ENCODE peak calls at places on chromosomes 7 and 10, in six cellular contexts. One of them, this sample, is unnamed.

GRCh38 chr7:154674191-154674590 is 328.7 kb downstream of the PAXIP1 start:
- DNase-seq in right lobe of liver: no peak
- DNase-seq in ovary: no peak
- DNase-seq in suprapubic skin: no peak
- DNase-seq in Peyer's patch: no peak
- DNase-seq in stomach: no peak
- DNase-seq in this sample: no peak

GRCh38 chr7:13953368-13953767 is 36.1 kb downstream of the ETV1 start:
- DNase-seq in right lobe of liver: no peak
- DNase-seq in ovary: no peak
- DNase-seq in Peyer's patch: no peak
- DNase-seq in suprapubic skin: no peak
- DNase-seq in stomach: no peak
- DNase-seq in this sample: no peak

GRCh38 chr7:90430614-90431445 is 27.6 kb downstream of the CLDN12 start:
- DNase-seq in stomach: no peak
- DNase-seq in Peyer's patch: no peak
- DNase-seq in right lobe of liver: no peak
- DNase-seq in ovary: no peak
- DNase-seq in suprapubic skin: no peak
- DNase-seq in this sample: no peak

GRCh38 chr7:17319164-17320101 is 21.0 kb downstream of the AHR start:
- DNase-seq in Peyer's patch: no peak
- DNase-seq in right lobe of liver: no peak
- DNase-seq in stomach: no peak
- DNase-seq in ovary: no peak
- DNase-seq in suprapubic skin: no peak
- DNase-seq in this sample: no peak

GRCh38 chr7:98733036-98733435 is 116.0 kb downstream of the NPTX2 start:
- DNase-seq in right lobe of liver: no peak
- DNase-seq in Peyer's patch: no peak
- DNase-seq in stomach: no peak
- DNase-seq in ovary: no peak
- DNase-seq in suprapubic skin: no peak
- DNase-seq in this sample: no peak

GRCh38 chr10:33832124-33832787 is 497.8 kb upstream of the NRP1 start:
- DNase-seq in suprapubic skin: no peak
- DNase-seq in stomach: no peak
- DNase-seq in right lobe of liver: no peak
- DNase-seq in ovary: no peak
- DNase-seq in Peyer's patch: no peak
- DNase-seq in this sample: no peak

GRCh38 chr7:41886257-41886905 is 183.5 kb upstream of the INHBA start:
- DNase-seq in Peyer's patch: no peak
- DNase-seq in stomach: no peak
- DNase-seq in ovary: peak; percentile 49
- DNase-seq in suprapubic skin: no peak
- DNase-seq in right lobe of liver: no peak
- DNase-seq in this sample: no peak

GRCh38 chr7:6385110-6385792 is 62.5 kb downstream of the DAGLB start:
- DNase-seq in stomach: no peak
- DNase-seq in ovary: no peak
- DNase-seq in Peyer's patch: no peak
- DNase-seq in right lobe of liver: no peak
- DNase-seq in suprapubic skin: no peak
- DNase-seq in this sample: no peak

GRCh38 chr10:60253490-60253889 is 136.2 kb downstream of the ANK3 start:
- DNase-seq in stomach: no peak
- DNase-seq in right lobe of liver: no peak
- DNase-seq in suprapubic skin: no peak
- DNase-seq in ovary: no peak
- DNase-seq in Peyer's patch: no peak
- DNase-seq in this sample: no peak

GRCh38 chr7:44849277-44850210 is 1.7 kb upstream of the H2AZ2 start:
- DNase-seq in right lobe of liver: no peak
- DNase-seq in Peyer's patch: no peak
- DNase-seq in stomach: no peak
- DNase-seq in ovary: no peak
- DNase-seq in suprapubic skin: no peak
- DNase-seq in this sample: no peak

GRCh38 chr10:96955733-96956132 is 123.6 kb downstream of the LCOR start:
- DNase-seq in Peyer's patch: no peak
- DNase-seq in ovary: no peak
- DNase-seq in right lobe of liver: no peak
- DNase-seq in suprapubic skin: no peak
- DNase-seq in stomach: no peak
- DNase-seq in this sample: no peak

GRCh38 chr10:77391605-77392235 is 245.9 kb downstream of the KCNMA1 start:
- DNase-seq in stomach: peak; percentile 78
- DNase-seq in ovary: peak; percentile 77
- DNase-seq in suprapubic skin: peak; percentile 81
- DNase-seq in Peyer's patch: peak; percentile 18
- DNase-seq in right lobe of liver: peak; percentile 62
- DNase-seq in this sample: peak; percentile 66

GRCh38 chr7:100914879-100915442 is 19.3 kb upstream of the ACHE start:
- DNase-seq in ovary: no peak
- DNase-seq in suprapubic skin: no peak
- DNase-seq in stomach: no peak
- DNase-seq in Peyer's patch: no peak
- DNase-seq in right lobe of liver: no peak
- DNase-seq in this sample: no peak

GRCh38 chr10:27794157-27794556 is 48.5 kb upstream of the MKX start:
- DNase-seq in ovary: no peak
- DNase-seq in right lobe of liver: no peak
- DNase-seq in Peyer's patch: no peak
- DNase-seq in suprapubic skin: no peak
- DNase-seq in stomach: no peak
- DNase-seq in this sample: no peak

GRCh38 chr7:128923411-128923800 is 12.9 kb upstream of the KCP start:
- DNase-seq in suprapubic skin: peak; percentile 61
- DNase-seq in stomach: no peak
- DNase-seq in right lobe of liver: no peak
- DNase-seq in Peyer's patch: no peak
- DNase-seq in ovary: no peak
- DNase-seq in this sample: no peak

GRCh38 chr7:37027557-37028341 is 303.5 kb upstream of the AOAH start:
- DNase-seq in Peyer's patch: no peak
- DNase-seq in suprapubic skin: no peak
- DNase-seq in stomach: no peak
- DNase-seq in ovary: no peak
- DNase-seq in right lobe of liver: no peak
- DNase-seq in this sample: no peak

GRCh38 chr10:132443998-132444876 is 47.2 kb downstream of the PWWP2B start:
- DNase-seq in right lobe of liver: no peak
- DNase-seq in stomach: no peak
- DNase-seq in suprapubic skin: no peak
- DNase-seq in Peyer's patch: no peak
- DNase-seq in ovary: peak; percentile 61
- DNase-seq in this sample: no peak

GRCh38 chr10:45473126-45473525 is 99.1 kb downstream of the ALOX5 start:
- DNase-seq in ovary: no peak
- DNase-seq in Peyer's patch: no peak
- DNase-seq in stomach: no peak
- DNase-seq in right lobe of liver: no peak
- DNase-seq in suprapubic skin: no peak
- DNase-seq in this sample: no peak

GRCh38 chr10:47223236-47223635 is 76.8 kb upstream of the GDF10 start:
- DNase-seq in stomach: no peak
- DNase-seq in suprapubic skin: no peak
- DNase-seq in ovary: no peak
- DNase-seq in right lobe of liver: no peak
- DNase-seq in Peyer's patch: no peak
- DNase-seq in this sample: no peak

GRCh38 chr10:19097151-19097550 is 48.5 kb downstream of the MALRD1 start:
- DNase-seq in ovary: no peak
- DNase-seq in stomach: no peak
- DNase-seq in suprapubic skin: no peak
- DNase-seq in right lobe of liver: no peak
- DNase-seq in Peyer's patch: no peak
- DNase-seq in this sample: no peak

GRCh38 chr10:76942556-76943416 is 694.8 kb downstream of the KCNMA1 start:
- DNase-seq in ovary: no peak
- DNase-seq in Peyer's patch: no peak
- DNase-seq in suprapubic skin: no peak
- DNase-seq in stomach: no peak
- DNase-seq in right lobe of liver: no peak
- DNase-seq in this sample: no peak

GRCh38 chr7:24971333-24972165 is 8.4 kb downstream of the OSBPL3 start:
- DNase-seq in ovary: no peak
- DNase-seq in stomach: no peak
- DNase-seq in Peyer's patch: no peak
- DNase-seq in right lobe of liver: no peak
- DNase-seq in suprapubic skin: no peak
- DNase-seq in this sample: no peak

GRCh38 chr10:17353568-17353967 is 100.8 kb downstream of the ST8SIA6 start:
- DNase-seq in suprapubic skin: no peak
- DNase-seq in stomach: no peak
- DNase-seq in Peyer's patch: no peak
- DNase-seq in right lobe of liver: no peak
- DNase-seq in ovary: no peak
- DNase-seq in this sample: no peak

GRCh38 chr7:154463794-154464193 is 411.6 kb downstream of the DPP6 start:
- DNase-seq in suprapubic skin: no peak
- DNase-seq in right lobe of liver: no peak
- DNase-seq in Peyer's patch: no peak
- DNase-seq in ovary: no peak
- DNase-seq in stomach: no peak
- DNase-seq in this sample: no peak

GRCh38 chr7:69109131-69109740 is 489.0 kb upstream of the AUTS2 start:
- DNase-seq in ovary: no peak
- DNase-seq in stomach: no peak
- DNase-seq in Peyer's patch: no peak
- DNase-seq in right lobe of liver: no peak
- DNase-seq in suprapubic skin: no peak
- DNase-seq in this sample: no peak

GRCh38 chr10:71303569-71303907 is 15.5 kb upstream of the SLC29A3 start:
- DNase-seq in right lobe of liver: no peak
- DNase-seq in ovary: no peak
- DNase-seq in stomach: no peak
- DNase-seq in Peyer's patch: no peak
- DNase-seq in suprapubic skin: no peak
- DNase-seq in this sample: no peak
- TF ChIP-seq CTCF in right lobe of liver: no peak
- TF ChIP-seq CTCF in ovary: no peak
- TF ChIP-seq CTCF in stomach: no peak
- TF ChIP-seq CTCF in Peyer's patch: no peak
- TF ChIP-seq CTCF in suprapubic skin: no peak
- TF ChIP-seq CTCF in this sample: no peak

GRCh38 chr10:15802375-15802949 is 57.8 kb downstream of the MINDY3 start:
- DNase-seq in ovary: no peak
- DNase-seq in suprapubic skin: no peak
- DNase-seq in Peyer's patch: no peak
- DNase-seq in stomach: no peak
- DNase-seq in right lobe of liver: no peak
- DNase-seq in this sample: no peak

GRCh38 chr10:15801641-15802040 is 58.7 kb downstream of the MINDY3 start:
- DNase-seq in suprapubic skin: no peak
- DNase-seq in ovary: no peak
- DNase-seq in right lobe of liver: no peak
- DNase-seq in stomach: no peak
- DNase-seq in Peyer's patch: no peak
- DNase-seq in this sample: no peak

GRCh38 chr10:15805395-15806058 is 54.8 kb downstream of the MINDY3 start:
- DNase-seq in Peyer's patch: no peak
- DNase-seq in ovary: no peak
- DNase-seq in stomach: no peak
- DNase-seq in suprapubic skin: no peak
- DNase-seq in right lobe of liver: no peak
- DNase-seq in this sample: no peak

GRCh38 chr10:15808204-15808797 is 52.0 kb downstream of the MINDY3 start:
- DNase-seq in ovary: no peak
- DNase-seq in Peyer's patch: no peak
- DNase-seq in suprapubic skin: no peak
- DNase-seq in right lobe of liver: no peak
- DNase-seq in stomach: no peak
- DNase-seq in this sample: no peak

DNA sequence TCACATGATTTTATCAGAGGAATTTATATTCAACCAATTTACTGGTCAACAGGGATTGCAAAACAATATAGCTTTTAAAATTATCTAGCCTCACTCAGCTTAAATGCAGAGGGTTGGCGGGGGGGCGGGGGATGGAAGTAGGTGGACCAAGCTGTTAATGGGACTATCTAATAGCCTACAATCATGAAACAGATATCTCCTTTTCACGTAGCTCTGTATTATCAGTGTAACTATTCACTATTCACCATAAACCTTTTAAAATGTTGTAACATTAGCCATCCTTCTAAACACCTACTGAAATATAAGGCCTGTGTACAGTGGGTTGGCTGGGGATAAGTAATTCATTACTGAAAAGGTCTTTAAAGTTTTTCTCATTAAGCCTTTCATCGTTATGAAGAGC is 56.2 kb downstream of the MINDY3 start:
- DNase-seq in ovary: no peak
- DNase-seq in Peyer's patch: no peak
- DNase-seq in stomach: no peak
- DNase-seq in suprapubic skin: no peak
- DNase-seq in right lobe of liver: no peak
- DNase-seq in this sample: no peak
- TF ChIP-seq POLR2A in ovary: no peak
- TF ChIP-seq POLR2A in Peyer's patch: no peak
- TF ChIP-seq POLR2A in stomach: no peak
- TF ChIP-seq POLR2A in suprapubic skin: no peak
- TF ChIP-seq POLR2A in right lobe of liver: no peak
- TF ChIP-seq POLR2A in this sample: no peak

GRCh38 chr10:126060232-126060935 is 164.0 kb downstream of the FANK1 start:
- DNase-seq in ovary: peak; percentile 79
- DNase-seq in suprapubic skin: no peak
- DNase-seq in stomach: no peak
- DNase-seq in Peyer's patch: no peak
- DNase-seq in right lobe of liver: peak; percentile 51
- DNase-seq in this sample: peak; percentile 10
- H3K4me3 ChIP-seq in ovary: no peak overlapping the region
- H3K4me3 ChIP-seq in suprapubic skin: no peak overlapping the region
- H3K4me3 ChIP-seq in stomach: no peak overlapping the region
- H3K4me3 ChIP-seq in Peyer's patch: no peak overlapping the region
- H3K4me3 ChIP-seq in right lobe of liver: no peak overlapping the region
- H3K4me3 ChIP-seq in this sample: no peak overlapping the region

DNA sequence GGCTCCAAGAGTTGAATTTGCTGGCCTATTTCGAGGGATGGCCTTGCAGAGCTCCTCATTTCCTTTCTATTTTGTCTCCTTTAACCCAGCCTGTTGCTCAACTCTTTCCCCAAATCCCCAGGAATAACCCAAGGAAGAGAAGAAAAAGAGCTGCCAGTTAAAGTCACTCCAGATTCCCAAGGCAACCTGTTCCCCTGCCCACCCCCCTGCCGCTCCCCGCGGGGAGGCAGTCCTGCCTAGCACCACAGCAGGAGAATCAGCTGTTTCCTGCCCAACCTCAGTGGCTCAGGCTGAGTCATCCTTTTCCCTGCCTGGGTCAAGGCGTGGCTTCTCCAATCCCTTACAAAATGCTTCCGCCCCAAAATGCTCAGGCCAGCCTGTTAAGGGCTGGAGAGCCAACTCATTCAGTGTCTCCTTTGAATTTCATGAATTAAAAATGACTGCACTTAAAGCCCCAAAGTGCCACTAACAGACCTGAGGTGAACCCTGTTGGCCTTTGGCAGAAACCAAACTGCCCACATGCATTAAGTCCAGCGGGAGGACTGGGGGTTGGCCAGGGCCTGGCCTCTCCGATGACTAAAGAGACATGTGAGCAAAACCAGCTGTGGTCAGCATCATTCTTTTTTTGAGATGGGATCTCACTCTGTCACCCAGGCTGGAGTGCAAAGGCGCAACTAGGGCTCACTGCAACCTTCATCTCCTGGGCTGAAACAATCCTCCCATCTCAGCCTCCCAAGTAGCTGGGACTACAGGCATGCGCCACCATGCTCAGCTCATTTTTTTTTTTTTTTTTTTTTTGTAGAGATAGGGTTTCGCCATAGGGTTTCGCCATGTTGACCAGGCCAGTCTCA is 83.2 kb upstream of the KIF5B start:
- DNase-seq in suprapubic skin: peak; percentile 88
- DNase-seq in ovary: peak; percentile 58
- DNase-seq in right lobe of liver: peak; percentile 71
- DNase-seq in stomach: peak; percentile 68
- DNase-seq in Peyer's patch: peak; percentile 24
- DNase-seq in this sample: peak; percentile 44
- TF ChIP-seq CTCF in suprapubic skin: no peak
- TF ChIP-seq CTCF in ovary: no peak
- TF ChIP-seq CTCF in right lobe of liver: no peak
- TF ChIP-seq CTCF in stomach: no peak
- TF ChIP-seq CTCF in Peyer's patch: no peak
- TF ChIP-seq CTCF in this sample: no peak

This sample was measured in thyroid gland.